ENCODE peak calls at places on chromosome 11, in five cellular contexts. V is SK-N-MC, L is fibroblast of lung, P is GM12878, T is SK-N-SH. W is an unnamed sample.

GRCh38 chr11:124961972-124962609 is 8.1 kb downstream of the CCDC15 start:
- DNase-seq in V (peak; percentile 48), L (peak; percentile 90), P (peak; percentile 51), T (peak; percentile 60), W (no peak)

GRCh38 chr11:118581057-118581456 is 8.8 kb downstream of the ARCN1 start:
- DNase-seq in V (no peak), T (no peak), P (no peak), L (no peak), W (no peak)

GRCh38 chr11:1637628-1638027 is 8.1 kb downstream of the KRTAP5-5 start:
- DNase-seq in T (no peak), L (no peak), P (no peak), V (no peak), W (no peak)

GRCh38 chr11:78202733-78203167 is 14.0 kb downstream of the USP35 start:
- DNase-seq in T (no peak), V (no peak), P (no peak), L (no peak), W (no peak)

GRCh38 chr11:102268083-102268984 is 49.0 kb upstream of the BIRC3 start:
- DNase-seq in P (peak; percentile 17), T (peak; percentile 80), L (peak; percentile 76), V (no peak), W (peak; percentile 65)

GRCh38 chr11:33808228-33808828 is 34.0 kb upstream of the FBXO3 start:
- DNase-seq in T (peak; percentile 71), V (peak; percentile 86), P (peak; percentile 37), L (peak; percentile 83), W (peak; percentile 85)

GRCh38 chr11:10619281-10619680 is 50.8 kb upstream of the LYVE1 start:
- DNase-seq in P (no peak), V (no peak), L (no peak), T (no peak), W (no peak)

GRCh38 chr11:7020183-7020917 is at the start of the genes NLRP14 and ZNF214:
- DNase-seq in V (peak; percentile 5), T (peak; percentile 92), P (no peak), L (peak; percentile 93), W (peak; percentile 96)

GRCh38 chr11:27468643-27469332 is 3.8 kb downstream of the LGR4 start:
- DNase-seq in L (no peak), V (no peak), P (no peak), T (no peak), W (no peak)

GRCh38 chr11:206002-206384 is 1.2 kb downstream of the BET1L start:
- DNase-seq in L (no peak), T (no peak), P (no peak), V (no peak), W (no peak)

GRCh38 chr11:65355013-65355775 is 643 bp downstream of the TIGD3 start:
- DNase-seq in V (no peak), T (peak; percentile 87), P (no peak), L (no peak), W (no peak)

GRCh38 chr11:18780896-18781295 is 10.7 kb downstream of the PTPN5 start:
- DNase-seq in V (no peak), T (no peak), L (no peak), P (no peak), W (no peak)

GRCh38 chr11:27619936-27620335 is 80.3 kb downstream of the BDNF start:
- DNase-seq in V (no peak), L (no peak), P (no peak), T (no peak), W (no peak)

GRCh38 chr11:12166299-12167092 is 56.1 kb downstream of the MICAL2 start:
- DNase-seq in V (no peak), L (no peak), P (no peak), T (no peak), W (no peak)
- H3K27ac ChIP-seq in V (no peak overlapping the region), L (peak overlapping the region; percentile 91), P (no peak overlapping the region), T (peak overlapping the region; percentile 99), W (peak overlapping the region; percentile 88)

DNA sequence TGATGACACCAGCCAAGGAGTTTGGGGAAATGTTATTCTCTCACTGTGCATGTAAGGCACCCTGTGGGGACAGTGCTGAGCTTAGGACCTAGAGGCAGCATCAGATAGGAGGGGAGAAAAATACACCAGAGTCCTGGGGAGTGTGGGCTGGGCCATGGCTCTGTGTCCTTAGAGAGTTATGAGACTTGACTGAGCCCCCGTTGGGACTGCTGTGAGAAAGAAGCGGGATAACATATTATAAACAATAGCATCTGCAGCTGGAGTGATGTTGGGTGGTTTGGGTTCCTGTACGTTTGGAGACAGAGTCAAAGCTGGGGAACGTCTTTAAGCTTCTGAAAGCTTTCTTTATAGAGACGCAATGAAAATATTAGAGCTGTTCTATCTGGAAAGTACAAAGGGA is 90.9 kb upstream of the CRTAM start:
- DNase-seq in V (no peak), P (no peak), L (peak; percentile 76), T (no peak), W (no peak)
- H3K27ac ChIP-seq in V (no peak overlapping the region), P (no peak overlapping the region), L (peak overlapping the region; percentile 37), T (no peak overlapping the region), W (no peak overlapping the region)

DNA sequence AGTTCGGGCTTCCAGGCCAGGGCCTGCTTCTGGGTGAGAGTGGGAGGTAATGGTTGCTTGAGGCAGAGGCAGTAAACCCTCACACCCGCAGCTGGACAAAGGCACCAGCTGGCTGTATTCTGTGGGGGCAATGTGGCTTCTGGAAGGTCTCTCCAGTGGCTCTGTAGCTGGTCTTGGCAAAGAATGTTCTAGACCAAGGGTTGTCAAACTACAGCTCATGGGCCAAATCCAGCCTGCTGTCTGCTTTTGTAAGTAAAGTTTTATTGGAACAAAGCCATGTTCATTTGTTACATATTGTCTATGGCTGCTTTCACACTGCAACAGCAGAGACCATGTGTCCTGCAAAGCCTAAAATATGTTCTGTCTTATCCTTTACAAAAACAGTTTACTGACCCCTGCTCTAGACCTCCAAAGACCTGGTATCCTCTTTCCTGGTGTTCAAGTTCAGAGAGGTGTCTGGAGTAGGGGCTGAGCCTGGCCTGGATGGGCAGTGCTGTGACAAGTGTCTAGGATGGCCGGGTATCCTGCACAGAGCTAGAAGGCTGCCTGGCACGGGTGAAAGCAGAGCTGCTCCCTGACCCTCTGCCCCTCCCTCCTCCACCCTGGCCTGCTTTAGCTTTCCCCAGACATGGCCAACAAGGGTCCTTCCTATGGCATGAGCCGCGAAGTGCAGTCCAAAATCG is 3.4 kb downstream of the TAGLN start:
- DNase-seq in P (no peak), L (peak; percentile 43), V (no peak), T (no peak), W (no peak)
- H3K27ac ChIP-seq in P (no peak overlapping the region), L (peak overlapping the region; percentile 85), V (no peak overlapping the region), T (no peak overlapping the region), W (peak overlapping the region; percentile 88)

DNA sequence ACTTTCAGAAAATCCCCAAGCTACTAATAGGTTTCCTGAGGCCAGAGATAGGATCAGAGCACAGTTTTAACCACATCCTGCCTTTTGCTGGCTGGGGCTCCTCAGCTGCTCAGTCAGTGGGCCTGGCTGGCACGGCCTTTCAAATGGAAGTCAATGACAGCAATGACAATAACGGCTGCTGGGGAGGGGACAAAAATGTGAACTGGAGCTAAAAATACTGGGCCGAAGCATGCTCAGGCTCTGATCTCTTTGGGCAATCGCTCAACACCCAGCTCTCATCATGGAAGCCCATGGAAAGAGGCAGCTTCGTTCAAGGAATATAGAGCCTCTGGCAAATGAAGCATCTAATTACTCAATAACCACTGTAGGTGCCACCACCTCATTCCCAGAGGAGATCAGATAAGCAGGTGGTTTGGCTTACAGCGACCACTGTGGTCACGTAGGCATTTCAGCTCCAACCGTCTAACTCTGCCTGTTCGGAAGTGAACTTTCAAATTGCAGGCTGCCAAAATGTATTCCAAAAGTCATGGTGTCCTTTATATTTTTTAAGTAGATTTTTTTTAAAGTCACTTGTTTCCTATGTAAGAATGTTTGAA is 14.3 kb downstream of the WT1 start:
- DNase-seq in T (peak; percentile 16), L (no peak), V (no peak), P (peak; percentile 55), W (no peak)
- H3K27ac ChIP-seq in T (peak overlapping the region; percentile 15), L (no peak overlapping the region), V (no peak overlapping the region), P (no peak overlapping the region), W (no peak overlapping the region)

GRCh38 chr11:67271548-67272284 is 5.4 kb downstream of the GRK2 start:
- DNase-seq in V (no peak), T (no peak), L (no peak), P (peak; percentile 39), W (no peak)

GRCh38 chr11:67268684-67269268 is 2.5 kb downstream of the GRK2 start:
- DNase-seq in P (no peak), V (no peak), T (no peak), L (no peak), W (no peak)

GRCh38 chr11:67269401-67270255 is 3.4 kb downstream of the GRK2 start:
- DNase-seq in T (no peak), L (no peak), V (no peak), P (no peak), W (no peak)

GRCh38 chr11:67271212-67271547 is 4.9 kb downstream of the GRK2 start:
- DNase-seq in L (no peak), T (no peak), P (no peak), V (no peak), W (no peak)

GRCh38 chr11:67270256-67271211 is 4.3 kb downstream of the GRK2 start:
- DNase-seq in P (no peak), T (no peak), V (peak; percentile 58), L (no peak), W (no peak)
- H3K27ac ChIP-seq in P (peak overlapping the region; percentile 98), T (no peak overlapping the region), V (peak overlapping the region; percentile 96), L (no peak overlapping the region), W (peak overlapping the region; percentile 73)

GRCh38 chr11:62705401-62705800 is 1.8 kb downstream of the BSCL2 start:
- DNase-seq in L (no peak), P (no peak), T (peak; percentile 65), V (no peak), W (no peak)
- H3K27ac ChIP-seq in L (peak overlapping the region; percentile 96), P (peak overlapping the region; percentile 51), T (peak overlapping the region; percentile 84), V (peak overlapping the region; percentile 51), W (peak overlapping the region; percentile 68)

DNA sequence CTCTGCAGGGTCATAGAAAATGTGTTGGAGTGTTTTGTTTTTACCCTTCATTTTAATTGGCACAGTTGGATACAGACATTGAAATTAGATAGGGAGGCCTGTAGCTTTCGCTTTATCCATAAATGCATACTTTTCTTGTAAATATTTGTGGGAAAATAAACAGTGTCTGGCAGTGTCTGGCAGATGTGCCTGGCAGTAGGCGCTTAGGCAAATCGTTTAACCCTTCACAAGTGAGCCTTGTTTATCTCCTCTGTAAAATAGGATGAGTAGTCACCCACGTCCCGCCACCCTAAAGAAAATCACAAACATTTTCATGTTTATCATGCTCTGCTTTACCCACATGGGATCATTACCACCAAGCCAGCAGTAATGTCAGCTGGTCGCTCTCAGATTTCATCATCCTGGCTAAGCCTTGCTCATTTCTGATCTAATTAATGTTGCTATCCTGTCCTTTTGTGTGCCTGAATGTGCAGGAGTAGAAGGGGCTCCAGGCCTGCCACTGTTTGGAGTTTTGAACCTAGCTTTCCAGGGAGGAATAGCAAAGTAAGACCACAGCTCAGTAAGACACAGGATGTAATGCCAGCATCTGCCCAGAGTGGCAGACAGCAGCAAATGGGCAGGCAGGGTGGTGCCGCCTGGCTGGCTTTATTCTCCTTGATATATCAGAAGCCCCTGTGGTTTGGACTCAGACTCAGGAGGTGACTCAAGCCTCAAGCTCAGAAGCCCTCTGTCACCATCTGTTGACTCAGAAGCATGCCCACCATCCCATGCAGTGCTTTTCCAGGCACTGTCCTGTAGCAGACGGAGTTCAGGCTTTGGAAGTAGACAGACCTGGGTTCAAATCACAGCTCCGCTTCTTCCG is 73.0 kb upstream of the TTC12 start:
- DNase-seq in P (no peak), L (peak; percentile 61), T (peak; percentile 38), V (no peak), W (no peak)
- H3K27ac ChIP-seq in P (no peak overlapping the region), L (no peak overlapping the region), T (no peak overlapping the region), V (no peak overlapping the region), W (no peak overlapping the region)